ENCODE peak calls at places on chromosomes 13 and 19, in eight cellular contexts. D is tibial nerve, K is thoracic aorta, Q is left ventricle myocardium inferior, R is pancreas, O is transverse colon, W is psoas muscle, L is neural progenitor cell. J is an unnamed sample.

GRCh38 chr13:26971990-26972888 is 199.4 kb downstream of the USP12 start:
- DNase-seq in Q (no peak), L (peak; percentile 58), K (no peak), R (peak; percentile 63), D (no peak), O (peak; percentile 80), W (no peak), J (no peak)

GRCh38 chr13:74203576-74203975 is 69.4 kb upstream of the KLF12 start:
- DNase-seq in W (no peak), L (no peak), Q (no peak), O (no peak), D (no peak), R (no peak), K (no peak), J (no peak)

GRCh38 chr19:18596752-18597157 is 8.2 kb downstream of the REX1BD start:
- DNase-seq in O (peak; percentile 63), D (no peak), W (peak; percentile 75), K (no peak), Q (peak; percentile 53), L (peak; percentile 61), R (peak; percentile 72), J (no peak)

GRCh38 chr19:23273594-23274412 is 23.6 kb upstream of the ZNF724 start:
- DNase-seq in K (peak; percentile 74), D (peak; percentile 88), R (peak; percentile 92), Q (peak; percentile 92), L (peak; percentile 96), O (peak; percentile 96), W (peak; percentile 93), J (peak; percentile 45)

GRCh38 chr13:39554371-39554770 is 48.6 kb downstream of the LHFPL6 start:
- DNase-seq in O (no peak), Q (no peak), K (no peak), R (no peak), W (no peak), L (no peak), D (no peak), J (no peak)

GRCh38 chr13:35468195-35468594 is 8.3 kb downstream of the MAB21L1 start:
- DNase-seq in O (no peak), R (no peak), L (peak; percentile 18), K (no peak), W (no peak), Q (no peak), D (no peak), J (no peak)

GRCh38 chr19:28028881-28029280 is 1184.1 kb downstream of the UQCRFS1 start:
- DNase-seq in R (no peak), D (no peak), W (no peak), O (no peak), K (no peak), L (no peak), Q (no peak), J (no peak)

GRCh38 chr13:101181076-101181685 is 235.1 kb downstream of the NALCN start:
- DNase-seq in L (no peak), W (no peak), D (no peak), K (no peak), Q (no peak), R (no peak), O (no peak), J (no peak)

GRCh38 chr13:40624338-40624737 is 42.1 kb downstream of the FOXO1 start:
- DNase-seq in R (no peak), L (no peak), K (no peak), Q (no peak), W (no peak), O (no peak), D (no peak), J (no peak)

GRCh38 chr13:110006304-110006703 is 219.9 kb upstream of the IRS2 start:
- DNase-seq in O (no peak), K (no peak), D (no peak), Q (no peak), W (no peak), R (no peak), L (no peak), J (no peak)

GRCh38 chr13:101576452-101576851 is 124.0 kb downstream of the ITGBL1 start:
- DNase-seq in R (no peak), Q (no peak), D (no peak), O (no peak), K (no peak), W (no peak), L (no peak), J (no peak)

GRCh38 chr19:964761-965694 is 19.1 kb upstream of the WDR18 start:
- DNase-seq in K (no peak), W (no peak), D (no peak), Q (no peak), L (no peak), O (no peak), R (no peak), J (no peak)

GRCh38 chr13:48575014-48575413 is 42.1 kb upstream of the RCBTB2 start:
- DNase-seq in D (no peak), R (no peak), Q (no peak), W (no peak), L (no peak), O (no peak), K (no peak), J (no peak)

GRCh38 chr19:18745012-18745735 is 45.9 kb downstream of the COMP start:
- DNase-seq in R (no peak), W (no peak), K (no peak), L (peak; percentile 1), Q (no peak), O (no peak), D (no peak), J (no peak)

GRCh38 chr13:99898421-99898820 is 73.1 kb downstream of the ZIC5 start:
- DNase-seq in Q (no peak), L (no peak), O (no peak), R (no peak), K (no peak), D (no peak), W (no peak), J (no peak)

GRCh38 chr13:25463496-25463895 is 91.7 kb downstream of the ATP8A2 start:
- DNase-seq in R (no peak), Q (no peak), D (no peak), W (no peak), O (no peak), L (no peak), K (no peak), J (no peak)

GRCh38 chr13:46045424-46045823 is 7.1 kb downstream of the ZC3H13 start:
- DNase-seq in Q (no peak), K (no peak), W (no peak), O (no peak), D (no peak), R (no peak), L (no peak), J (no peak)

GRCh38 chr13:99264053-99264452 is 5.9 kb upstream of the GPR18 start:
- DNase-seq in D (no peak), K (no peak), W (no peak), R (no peak), L (no peak), O (no peak), Q (no peak), J (no peak)

GRCh38 chr13:102138635-102139225 is 263.1 kb downstream of the FGF14 start:
- DNase-seq in O (no peak), W (no peak), L (no peak), D (no peak), K (no peak), Q (no peak), R (no peak), J (no peak)

GRCh38 chr13:111168116-111168515 is 53.0 kb downstream of the ARHGEF7 start:
- DNase-seq in L (no peak), Q (no peak), O (no peak), R (no peak), W (no peak), D (no peak), K (no peak), J (no peak)

GRCh38 chr13:47017476-47017875 is 120.6 kb upstream of the HTR2A start:
- DNase-seq in L (no peak), R (no peak), W (no peak), O (no peak), K (no peak), D (no peak), Q (no peak), J (no peak)

DNA sequence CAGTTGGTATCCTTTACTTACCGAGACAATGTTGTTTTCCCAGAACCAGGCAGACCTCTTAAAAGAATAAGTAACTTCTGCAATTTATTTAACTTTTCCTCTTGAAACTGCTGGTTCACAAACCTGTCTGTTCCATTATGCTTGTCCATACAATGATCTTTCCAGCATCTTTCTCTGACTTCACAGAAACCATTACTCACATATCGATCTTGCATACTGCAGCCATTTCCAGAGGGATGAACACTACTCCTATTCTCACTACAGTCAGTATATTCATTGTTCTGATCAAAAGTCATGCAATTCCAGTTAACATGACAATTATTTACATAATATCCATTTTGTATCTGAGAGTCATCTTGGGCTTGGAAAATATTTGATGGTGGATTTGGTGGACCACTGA is 2.8 kb downstream of the N4BP2L2 start:
- DNase-seq in O (no peak), D (no peak), L (no peak), Q (no peak), W (no peak), K (no peak), R (no peak), J (no peak)
- H3K4me1 ChIP-seq in O (peaks cover 66% of the 10 kb centered on the region), D (peaks cover 68% of the 10 kb centered on the region), L (peaks cover 10% of the 10 kb centered on the region), Q (peaks cover 84% of the 10 kb centered on the region), W (peaks cover 54% of the 10 kb centered on the region), K (peaks cover 63% of the 10 kb centered on the region), R (peaks cover 4% of the 10 kb centered on the region), J (peaks cover 30% of the 10 kb centered on the region)

GRCh38 chr13:96072392-96072791 is 17.5 kb upstream of the HS6ST3 start:
- DNase-seq in K (no peak), D (no peak), Q (no peak), W (no peak), L (peak; percentile 32), R (no peak), O (no peak), J (no peak)
- TF ChIP-seq CTCF in K (no peak), D (no peak), Q (no peak), W (no peak), L (peak; percentile 39), R (no peak), O (no peak), J (no peak)

DNA sequence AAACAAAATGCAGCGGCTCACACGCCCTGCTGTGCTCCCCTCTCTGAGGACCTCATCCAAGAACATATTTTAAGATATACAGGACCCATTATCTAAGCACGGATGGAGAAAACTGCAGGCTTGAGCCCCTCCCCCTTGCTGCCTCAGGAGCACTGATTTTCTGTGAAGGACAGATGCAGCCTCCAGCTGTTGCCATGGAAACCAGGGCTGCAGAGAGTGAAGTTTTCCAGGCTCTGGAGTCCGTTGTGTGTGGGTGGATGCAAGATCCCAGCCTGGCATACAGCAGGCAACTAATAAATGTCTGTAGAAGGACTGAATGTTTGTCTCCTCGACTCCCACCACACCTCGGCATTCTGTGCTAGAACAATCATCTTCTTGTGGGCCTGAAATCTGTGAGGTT is 105.6 kb upstream of the PEG3 start:
- DNase-seq in K (no peak), W (no peak), Q (no peak), O (no peak), D (no peak), R (no peak), L (no peak), J (no peak)
- H3K4me1 ChIP-seq in K (no peaks in the 10 kb centered on the region), W (no peaks in the 10 kb centered on the region), Q (no peaks in the 10 kb centered on the region), O (no peaks in the 10 kb centered on the region), D (no peaks in the 10 kb centered on the region), R (no peaks in the 10 kb centered on the region), L (no peaks in the 10 kb centered on the region), J (no peaks in the 10 kb centered on the region)

DNA sequence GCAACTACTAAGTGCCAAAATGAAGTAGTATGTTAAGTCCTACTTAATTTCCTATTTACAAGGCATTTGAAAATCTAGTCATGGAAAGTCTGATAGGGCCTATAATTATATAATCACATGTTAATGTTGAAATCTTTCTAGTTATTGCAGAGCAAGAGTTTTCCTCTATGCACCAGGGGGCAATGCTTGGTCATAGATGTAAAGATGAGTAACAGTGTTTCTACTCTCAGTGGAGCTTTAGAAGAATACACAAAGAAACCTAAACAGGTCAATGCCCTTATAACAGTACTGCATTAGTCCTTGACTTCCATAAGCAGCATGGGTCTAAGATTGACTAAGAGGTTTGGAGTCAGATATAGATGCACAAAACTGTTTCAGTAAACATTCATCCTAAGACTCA is 218.7 kb downstream of the KCTD12 start:
- DNase-seq in D (no peak), Q (no peak), W (no peak), L (no peak), O (no peak), R (no peak), K (no peak), J (no peak)
- TF ChIP-seq CTCF in D (peak; percentile 21), Q (peak; percentile 62), W (peak; percentile 11), L (no peak), O (peak; percentile 33), R (no peak), K (no peak), J (peak; percentile 22)

J was measured in esophagus squamous epithelium.